ENCODE peak calls at places on chromosomes 12 and 14, in six cellular contexts. R is fibroblast of pulmonary artery; P is fibroblast of mammary gland; G is hepatocyte; Q is CD8-positive, alpha-beta T cell; T is esophagus muscularis mucosa. I is an unnamed sample.

GRCh38 chr12:124278389-124279101 is 16.3 kb upstream of the RFLNA start:
- DNase-seq in R (no peak), P (no peak), G (peak; percentile 55), Q (no peak), T (no peak), I (no peak)

GRCh38 chr14:76957224-76957881 is 71.2 kb downstream of the IRF2BPL start:
- DNase-seq in R (no peak), P (no peak), G (no peak), Q (no peak), T (no peak), I (no peak)

GRCh38 chr12:20549115-20549719 is 145.9 kb upstream of the SLCO1C1 start:
- DNase-seq in R (peak; percentile 74), P (peak; percentile 56), G (peak; percentile 51), Q (no peak), T (no peak), I (no peak)

GRCh38 chr14:89240414-89240813 is 176.6 kb downstream of the FOXN3 start:
- DNase-seq in R (peak; percentile 31), P (peak; percentile 83), G (no peak), Q (no peak), T (no peak), I (no peak)

GRCh38 chr14:100393362-100393761 is 70.2 kb downstream of the SLC25A47 start:
- DNase-seq in R (no peak), P (no peak), G (no peak), Q (no peak), T (no peak), I (no peak)

GRCh38 chr12:91205791-91206190 is 23.2 kb upstream of the DCN start:
- DNase-seq in R (no peak), P (no peak), G (no peak), Q (no peak), T (no peak), I (no peak)

GRCh38 chr12:132649226-132649945 is 30.8 kb downstream of the P2RX2 start:
- DNase-seq in R (no peak), P (no peak), G (no peak), Q (no peak), T (no peak), I (no peak)

GRCh38 chr12:9071976-9072375 is 43.7 kb downstream of the A2M start:
- DNase-seq in R (no peak), P (no peak), G (no peak), Q (no peak), T (no peak), I (no peak)

GRCh38 chr12:29234965-29235364 is 85.9 kb downstream of the FAR2 start:
- DNase-seq in R (peak; percentile 40), P (peak; percentile 68), G (no peak), Q (no peak), T (no peak), I (no peak)

GRCh38 chr14:104366931-104367810 is 212.4 kb upstream of the C14orf180 start:
- DNase-seq in R (no peak), P (no peak), G (no peak), Q (no peak), T (no peak), I (no peak)

GRCh38 chr12:26636710-26637328 is 196.2 kb downstream of the ITPR2 start:
- DNase-seq in R (peak; percentile 73), P (peak; percentile 75), G (peak; percentile 44), Q (no peak), T (no peak), I (no peak)

GRCh38 chr12:32897688-32898573 is 1.4 kb upstream of the PKP2 start:
- DNase-seq in R (no peak), P (no peak), G (no peak), Q (no peak), T (no peak), I (no peak)

GRCh38 chr12:124740691-124741137 is 123.0 kb downstream of the SCARB1 start:
- DNase-seq in R (peak; percentile 60), P (peak; percentile 49), G (peak; percentile 56), Q (no peak), T (no peak), I (no peak)

GRCh38 chr12:113154351-113154973 is 4.9 kb downstream of the CFAP73 start:
- DNase-seq in R (peak; percentile 28), P (peak; percentile 12), G (peak; percentile 48), Q (no peak), T (no peak), I (no peak)

GRCh38 chr14:96195441-96196081 is 9.1 kb upstream of the BDKRB2 start:
- DNase-seq in R (no peak), P (no peak), G (peak; percentile 71), Q (no peak), T (no peak), I (no peak)

GRCh38 chr12:11513288-11513687 is 117.9 kb upstream of the PRB2 start:
- DNase-seq in R (peak; percentile 11), P (peak; percentile 3), G (no peak), Q (no peak), T (no peak), I (peak; percentile 60)

GRCh38 chr14:69485701-69486100 is 1.2 kb downstream of the PLEKHD1 start:
- DNase-seq in R (no peak), P (no peak), G (no peak), Q (no peak), T (no peak), I (no peak)

GRCh38 chr12:15688838-15689237 is 100.3 kb downstream of the EPS8 start:
- DNase-seq in R (peak; percentile 27), P (no peak), G (no peak), Q (no peak), T (no peak), I (no peak)

GRCh38 chr14:73759183-73759713 is 45.1 kb upstream of the PNMA1 start:
- DNase-seq in R (peak; percentile 62), P (peak; percentile 45), G (peak; percentile 85), Q (no peak), T (no peak), I (no peak)

GRCh38 chr12:121110211-121110940 is 22.3 kb upstream of the P2RX7 start:
- DNase-seq in R (peak; percentile 76), P (peak; percentile 81), G (peak; percentile 80), Q (peak; percentile 58), T (no peak), I (no peak)

GRCh38 chr12:112800183-112800582 is 8.6 kb downstream of the RPH3A start:
- DNase-seq in R (no peak), P (no peak), G (no peak), Q (no peak), T (no peak), I (no peak)

GRCh38 chr14:69711471-69712216 is 55.3 kb upstream of the SRSF5 start:
- DNase-seq in R (no peak), P (no peak), G (no peak), Q (no peak), T (no peak), I (no peak)

DNA sequence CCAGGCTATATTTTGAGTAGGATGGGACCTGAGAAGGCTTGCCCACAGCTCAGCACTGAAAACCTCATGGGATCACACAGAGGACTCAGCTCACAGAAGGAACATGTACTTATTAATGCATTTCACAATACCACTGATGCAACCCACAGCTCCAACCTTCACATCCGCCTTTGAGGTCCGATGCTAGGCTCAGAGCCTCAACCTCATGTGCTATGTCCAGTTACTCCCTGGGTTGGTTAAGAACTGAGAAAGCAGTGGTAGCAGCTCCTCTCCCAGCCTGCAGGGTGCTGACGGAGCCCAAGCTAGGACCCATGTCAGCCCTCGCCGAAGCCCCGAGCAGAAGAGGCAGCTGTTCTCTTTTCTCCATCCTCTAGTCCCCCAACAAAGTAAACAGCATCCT is 52.9 kb downstream of the SPTB start:
- DNase-seq in R (no peak), P (peak; percentile 65), G (no peak), Q (no peak), T (no peak), I (no peak)
- TF ChIP-seq CTCF in R (no peak), P (no peak), G (no peak), Q (no peak), T (no peak), I (no peak)

DNA sequence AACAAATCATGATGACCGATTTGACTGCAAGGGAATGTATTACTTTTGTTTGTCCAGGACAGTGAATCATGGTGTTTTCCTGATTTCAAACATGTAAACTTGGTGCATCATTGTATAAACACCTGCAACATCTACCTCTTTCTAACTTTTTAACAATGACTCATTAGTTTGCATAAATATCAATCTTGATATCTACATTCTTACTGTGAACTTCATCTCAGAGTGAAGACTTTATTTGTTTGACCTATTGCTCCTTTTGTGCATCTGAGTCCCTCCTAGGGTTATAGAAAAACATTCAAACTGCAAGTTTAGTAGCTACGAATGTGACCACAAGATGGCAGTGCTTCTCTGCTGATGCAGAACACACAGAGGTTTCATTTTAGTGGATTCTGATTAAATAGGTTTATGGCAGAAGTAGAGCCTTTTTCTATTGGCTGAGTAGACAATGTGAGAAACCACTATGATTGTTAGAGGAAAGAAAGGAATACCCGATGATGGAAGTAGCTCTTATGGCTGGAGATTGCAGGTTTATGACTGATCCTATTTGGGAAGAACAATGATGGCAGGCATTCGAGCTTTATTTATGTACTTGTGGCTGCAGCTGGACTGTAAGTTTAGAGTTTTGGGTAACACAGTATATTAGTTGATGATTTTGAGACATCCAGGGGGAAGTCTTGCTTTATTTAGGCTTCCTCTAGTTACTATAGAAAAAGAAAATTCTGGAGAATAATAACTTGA is 244.2 kb upstream of the OR4E1 start:
- DNase-seq in R (peak; percentile 68), P (peak; percentile 52), G (peak; percentile 70), Q (peak; percentile 38), T (no peak), I (no peak)
- TF ChIP-seq CTCF in R (peak; percentile 95), P (peak; percentile 83), G (peak; percentile 86), Q (peak; percentile 79), T (peak; percentile 54), I (peak; percentile 80)

GRCh38 chr14:45658917-45659299 is 405.9 kb upstream of the MIS18BP1 start:
- DNase-seq in R (no peak), P (no peak), G (no peak), Q (no peak), T (no peak), I (no peak)

DNA sequence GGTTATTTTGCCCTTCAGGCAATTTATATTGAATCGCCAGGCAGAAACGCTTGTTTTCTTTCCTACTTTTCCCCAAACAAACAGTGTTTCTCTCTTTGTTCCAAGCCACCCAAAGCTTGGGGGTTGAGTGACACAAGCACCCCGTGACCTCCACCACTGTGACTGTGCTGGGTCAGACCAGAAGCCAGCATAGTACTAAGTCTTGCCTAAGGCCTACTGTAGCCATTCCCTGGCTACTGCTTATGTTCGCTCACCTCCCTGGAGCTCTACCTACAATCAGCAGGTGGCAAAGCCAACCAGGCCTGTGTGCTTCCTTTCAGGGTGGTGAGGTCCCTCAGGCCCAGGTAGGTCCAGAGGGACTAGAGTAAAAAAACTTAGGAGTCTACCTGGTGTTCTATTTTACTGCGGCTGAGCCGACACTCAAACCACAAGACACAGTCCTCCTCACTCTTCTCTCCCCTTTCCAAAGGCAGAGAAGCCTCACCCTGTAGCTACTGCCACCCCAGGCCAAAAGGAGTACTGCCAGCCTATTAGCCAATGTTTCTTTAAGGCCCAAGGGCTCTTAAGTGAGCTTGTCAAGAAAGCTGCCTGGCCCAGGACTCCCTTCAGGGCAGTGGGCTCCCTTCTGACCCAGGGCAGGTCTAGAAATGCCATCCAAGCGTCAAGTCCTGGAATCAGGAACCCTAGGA is 411.8 kb upstream of the MIS18BP1 start:
- DNase-seq in R (no peak), P (no peak), G (no peak), Q (no peak), T (no peak), I (no peak)
- TF ChIP-seq CTCF in R (no peak), P (no peak), G (no peak), Q (no peak), T (no peak), I (peak; percentile 16)

DNA sequence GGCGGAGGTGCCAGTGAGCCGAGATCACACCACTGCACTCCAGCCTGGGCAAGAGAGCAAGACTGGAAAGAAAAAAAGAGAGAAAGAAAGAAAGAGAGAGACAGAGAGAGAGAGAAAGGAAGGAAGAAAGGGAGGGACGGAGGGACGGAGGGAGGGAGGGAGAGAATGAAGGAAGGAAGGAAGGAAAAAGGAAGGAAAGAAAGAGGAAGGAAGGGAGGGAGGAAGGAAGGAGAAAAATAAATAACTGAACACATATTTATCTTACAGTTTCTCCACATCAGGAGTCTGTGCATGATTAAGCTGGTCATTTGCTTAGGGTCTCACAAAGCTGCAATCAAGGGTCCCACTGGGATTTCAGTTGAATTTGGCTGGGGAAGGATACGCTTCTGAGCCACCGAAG is 37.5 kb upstream of the ANKRD9 start:
- DNase-seq in R (no peak), P (no peak), G (no peak), Q (no peak), T (no peak), I (no peak)
- TF ChIP-seq CTCF in R (no peak), P (no peak), G (no peak), Q (no peak), T (no peak), I (no peak)